ENCODE peak calls at places on chromosomes 16 and 17, in eight cellular contexts. N is neural progenitor cell, L is kidney epithelial cell, S is foreskin fibroblast, M is mucosa of descending colon, X is skeletal muscle cell, E is tibial nerve, T is MG63. Q is an unnamed sample.

GRCh38 chr16:15721018-15721417 is 71.0 kb downstream of the NDE1 start:
- DNase-seq in X (no peak), T (no peak), S (no peak), L (no peak), M (no peak), E (no peak), N (no peak), Q (no peak)

GRCh38 chr17:64491034-64491860 is 5.6 kb downstream of the POLG2 start:
- DNase-seq in S (peak; percentile 65), X (no peak), E (no peak), T (peak; percentile 17), N (peak; percentile 30), M (peak; percentile 42), L (no peak), Q (no peak)

GRCh38 chr16:29959293-29959692 is 2.6 kb upstream of the TMEM219 start:
- DNase-seq in N (no peak), S (no peak), M (no peak), L (no peak), X (no peak), E (no peak), T (no peak), Q (no peak)

GRCh38 chr17:10875411-10875810 is 37.5 kb upstream of the PIRT start:
- DNase-seq in T (peak; percentile 26), E (no peak), N (peak; percentile 73), M (peak; percentile 28), X (no peak), S (peak; percentile 3), L (no peak), Q (peak; percentile 20)

GRCh38 chr16:17301593-17302135 is 169.1 kb downstream of the XYLT1 start:
- DNase-seq in X (no peak), S (no peak), T (no peak), M (no peak), L (no peak), E (no peak), N (no peak), Q (no peak)

GRCh38 chr17:73998246-73999220 is 204.9 kb upstream of the RPL38 start:
- DNase-seq in L (no peak), T (peak; percentile 39), N (peak; percentile 69), E (no peak), M (peak; percentile 88), S (no peak), X (no peak), Q (peak; percentile 16)

GRCh38 chr17:28380572-28380907 is 9.0 kb downstream of the SARM1 start:
- DNase-seq in N (no peak), M (no peak), L (no peak), X (no peak), E (no peak), T (no peak), S (no peak), Q (no peak)

GRCh38 chr17:47243737-47244598 is 9.7 kb upstream of the ITGB3 start:
- DNase-seq in N (no peak), S (no peak), T (no peak), M (no peak), E (no peak), L (no peak), X (no peak), Q (peak; percentile 55)

GRCh38 chr16:24955975-24956731 is 59.0 kb downstream of the ARHGAP17 start:
- DNase-seq in T (no peak), M (no peak), X (no peak), S (no peak), E (no peak), N (no peak), L (no peak), Q (no peak)

GRCh38 chr17:57652811-57653210 is 92.3 kb downstream of the CCDC182 start:
- DNase-seq in T (no peak), N (no peak), L (no peak), X (no peak), M (no peak), E (no peak), S (no peak), Q (no peak)

GRCh38 chr16:27402569-27402963 is 592 bp downstream of the IL21R start:
- DNase-seq in S (no peak), T (no peak), E (no peak), X (no peak), L (no peak), N (no peak), M (no peak), Q (no peak)
- H3K4me3 ChIP-seq in S (no peak overlapping the region), T (no peak overlapping the region), E (peak overlapping the region; percentile 27), X (no peak overlapping the region), L (no peak overlapping the region), N (no peak overlapping the region), M (no peak overlapping the region), Q (peak overlapping the region; percentile 32)

GRCh38 chr17:44847581-44847980 is at the start of gene HIGD1B:
- DNase-seq in L (no peak), T (no peak), M (no peak), S (no peak), N (no peak), E (no peak), X (no peak), Q (no peak)
- H3K4me3 ChIP-seq in L (no peak within 1 kb of the TSS), T (no peak within 1 kb of the TSS), M (no peak within 1 kb of the TSS), S (no peak within 1 kb of the TSS), N (no peak within 1 kb of the TSS), E (no peak within 1 kb of the TSS), X (no peak within 1 kb of the TSS), Q (no peak within 1 kb of the TSS)

GRCh38 chr16:57797216-57797525 is 5.1 kb downstream of the KIFC3 start:
- DNase-seq in M (no peak), L (no peak), N (no peak), T (no peak), X (no peak), E (no peak), S (no peak), Q (no peak)
- H3K4me3 ChIP-seq in M (no peak overlapping the region), L (peak overlapping the region; percentile 35), N (no peak overlapping the region), T (no peak overlapping the region), X (no peak overlapping the region), E (no peak overlapping the region), S (no peak overlapping the region), Q (no peak overlapping the region)

GRCh38 chr16:75443301-75443700 is 10.0 kb upstream of the CFDP1 start:
- DNase-seq in X (no peak), S (peak; percentile 81), N (no peak), T (no peak), L (no peak), E (no peak), M (no peak), Q (no peak)
- H3K4me3 ChIP-seq in X (no peak overlapping the region), S (no peak overlapping the region), N (no peak overlapping the region), T (no peak overlapping the region), L (no peak overlapping the region), E (no peak overlapping the region), M (no peak overlapping the region), Q (no peak overlapping the region)

GRCh38 chr16:75263963-75264445 is 12.6 kb upstream of the BCAR1 start:
- DNase-seq in M (no peak), S (peak; percentile 62), N (no peak), E (no peak), T (peak; percentile 50), L (no peak), X (no peak), Q (no peak)
- H3K4me3 ChIP-seq in M (no peak overlapping the region), S (peak overlapping the region; percentile 96), N (no peak overlapping the region), E (peak overlapping the region; percentile 84), T (peak overlapping the region; percentile 69), L (peak overlapping the region; percentile 96), X (peak overlapping the region; percentile 98), Q (no peak overlapping the region)

GRCh38 chr16:4323071-4323844 is 7.4 kb downstream of the GLIS2 start:
- DNase-seq in N (no peak), X (no peak), L (no peak), M (no peak), T (no peak), S (no peak), E (no peak), Q (no peak)
- H3K4me3 ChIP-seq in N (no peak overlapping the region), X (no peak overlapping the region), L (no peak overlapping the region), M (no peak overlapping the region), T (no peak overlapping the region), S (no peak overlapping the region), E (no peak overlapping the region), Q (no peak overlapping the region)

DNA sequence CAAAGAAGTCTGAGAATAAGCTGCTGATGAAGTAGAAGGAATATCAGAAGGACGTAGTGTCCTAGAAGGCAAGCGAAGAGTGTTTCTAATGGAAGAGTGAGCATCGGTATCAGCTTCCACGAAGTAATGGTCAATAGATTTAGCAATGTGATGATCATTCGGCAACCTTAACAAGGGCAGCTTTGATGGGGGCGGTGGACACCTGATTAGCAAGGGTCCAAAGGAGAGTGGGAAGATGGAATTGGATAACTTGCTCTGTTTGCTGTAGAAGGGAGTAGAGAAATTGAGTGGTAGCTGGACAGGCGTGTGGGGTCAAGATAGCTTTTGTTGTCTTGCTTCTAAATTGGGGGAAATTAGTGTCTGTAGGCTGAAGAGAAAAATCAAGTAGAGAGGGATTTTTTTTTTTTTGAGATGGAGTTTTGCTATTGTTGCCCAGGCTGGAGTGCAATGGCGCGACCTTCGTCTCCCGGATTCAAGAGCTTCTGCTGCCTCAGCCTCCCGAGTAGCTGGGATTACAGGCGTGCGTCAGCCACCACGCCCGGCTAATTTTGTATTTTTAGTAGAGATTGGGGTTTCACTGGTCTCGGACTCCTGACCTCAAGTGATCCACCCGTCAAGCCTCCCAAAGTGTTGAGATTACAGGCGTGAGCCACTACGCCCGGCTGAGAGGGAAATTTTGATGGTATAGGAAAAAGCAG is 13.9 kb upstream of the HES7 start:
- DNase-seq in T (no peak), M (no peak), E (no peak), S (peak; percentile 48), L (no peak), X (no peak), N (no peak), Q (no peak)
- H3K4me3 ChIP-seq in T (peak overlapping the region; percentile 44), M (no peak overlapping the region), E (peak overlapping the region; percentile 35), S (peak overlapping the region; percentile 39), L (peak overlapping the region; percentile 22), X (peak overlapping the region; percentile 4), N (peak overlapping the region; percentile 79), Q (peak overlapping the region; percentile 47)

GRCh38 chr17:76239538-76240274 is 587 bp downstream of the RNF157 start:
- DNase-seq in S (peak; percentile 30), L (no peak), N (peak; percentile 63), X (no peak), M (peak; percentile 54), E (no peak), T (no peak), Q (no peak)
- H3K4me3 ChIP-seq in S (peak overlapping the region; percentile 29), L (peak overlapping the region; percentile 43), N (peak overlapping the region; percentile 54), X (peak overlapping the region; percentile 35), M (peak overlapping the region; percentile 13), E (peak overlapping the region; percentile 47), T (peak overlapping the region; percentile 22), Q (no peak overlapping the region)

GRCh38 chr16:491225-491919 is 36.1 kb upstream of the CAPN15 start:
- DNase-seq in T (no peak), L (no peak), N (no peak), M (no peak), X (no peak), E (no peak), S (no peak), Q (no peak)
- H3K4me3 ChIP-seq in T (no peak overlapping the region), L (no peak overlapping the region), N (no peak overlapping the region), M (no peak overlapping the region), X (no peak overlapping the region), E (no peak overlapping the region), S (no peak overlapping the region), Q (no peak overlapping the region)

Q was measured in Jurkat, Clone E6-1.